ENCODE peak calls at places on chromosomes 5 and 9, in five cellular contexts. E, D, B, R and H are unnamed samples.

GRCh38 chr5:134432174-134432573 is 20.5 kb upstream of the CDKN2AIPNL start:
- DNase-seq in D (no peak), E (no peak), B (no peak), R (no peak), H (no peak)

GRCh38 chr9:98642661-98643312 is 65.9 kb downstream of the GABBR2 start:
- DNase-seq in E (no peak), B (no peak), D (no peak), R (peak; percentile 74), H (peak; percentile 32)

GRCh38 chr5:94870496-94871214 is 252.2 kb downstream of the SLF1 start:
- DNase-seq in R (no peak), E (no peak), B (peak; percentile 6), D (no peak), H (no peak)

GRCh38 chr5:77426670-77427069 is 65.4 kb downstream of the WDR41 start:
- DNase-seq in E (no peak), R (no peak), B (peak; percentile 27), D (no peak), H (no peak)

GRCh38 chr5:12316812-12317211 is 412.6 kb upstream of the CTNND2 start:
- DNase-seq in R (no peak), E (no peak), D (no peak), B (no peak), H (no peak)

GRCh38 chr5:33409435-33410146 is 31.2 kb upstream of the TARS1 start:
- DNase-seq in E (no peak), R (no peak), B (peak; percentile 7), D (no peak), H (no peak)

GRCh38 chr9:130268521-130269131 is 3.1 kb downstream of the HMCN2 start:
- DNase-seq in R (no peak), D (no peak), E (no peak), B (no peak), H (no peak)

GRCh38 chr9:136342191-136343120 is 15.1 kb downstream of the GPSM1 start:
- DNase-seq in E (no peak), R (peak; percentile 100), D (peak; percentile 23), B (no peak), H (peak; percentile 89)

GRCh38 chr5:57298985-57299491 is 125.2 kb downstream of the GPBP1 start:
- DNase-seq in E (peak; percentile 42), B (peak; percentile 46), D (peak; percentile 32), R (no peak), H (peak; percentile 57)

GRCh38 chr5:134543820-134544692 is 18.6 kb downstream of the JADE2 start:
- DNase-seq in D (no peak), E (no peak), R (no peak), B (no peak), H (no peak)

GRCh38 chr5:143345671-143346440 is 57.6 kb downstream of the NR3C1 start:
- DNase-seq in E (no peak), R (no peak), D (no peak), B (no peak), H (no peak)

GRCh38 chr5:91212336-91213092 is 170.6 kb downstream of the ARRDC3 start:
- DNase-seq in D (no peak), B (no peak), R (no peak), E (no peak), H (no peak)

GRCh38 chr5:19608434-19608833 is 379.6 kb downstream of the CDH18 start:
- DNase-seq in R (no peak), E (no peak), B (no peak), D (no peak), H (no peak)

GRCh38 chr5:43409809-43410271 is 2.4 kb downstream of the CCL28 start:
- DNase-seq in R (no peak), E (no peak), D (no peak), B (no peak), H (no peak)

GRCh38 chr9:87008667-87009066 is 61.4 kb upstream of the GAS1 start:
- DNase-seq in B (no peak), R (no peak), E (no peak), D (no peak), H (no peak)

GRCh38 chr9:34176089-34176488 is 2.8 kb upstream of the UBAP1 start:
- DNase-seq in E (no peak), B (no peak), R (no peak), D (no peak), H (no peak)

GRCh38 chr9:71748280-71748743 is 20.0 kb downstream of the CEMIP2 start:
- DNase-seq in D (no peak), E (no peak), R (no peak), B (no peak), H (no peak)

GRCh38 chr5:68436686-68437520 is 221.3 kb downstream of the PIK3R1 start:
- DNase-seq in B (no peak), E (no peak), D (no peak), R (no peak), H (no peak)

GRCh38 chr9:118271936-118272335 is 567.7 kb downstream of the TLR4 start:
- DNase-seq in R (no peak), E (no peak), B (no peak), D (no peak), H (no peak)

GRCh38 chr5:80915716-80916115 is 44.4 kb upstream of the RASGRF2 start:
- DNase-seq in D (no peak), R (no peak), B (no peak), E (no peak), H (no peak)

GRCh38 chr9:95307538-95307937 is 10.0 kb downstream of the FANCC start:
- DNase-seq in B (no peak), E (no peak), D (no peak), R (no peak), H (no peak)

GRCh38 chr9:131723632-131724031 is 16.2 kb downstream of the RAPGEF1 start:
- DNase-seq in R (no peak), D (no peak), E (no peak), B (no peak), H (no peak)

GRCh38 chr9:129886226-129887174 is 51.2 kb downstream of the USP20 start:
- DNase-seq in R (no peak), E (no peak), D (peak; percentile 37), B (no peak), H (no peak)

GRCh38 chr5:103041071-103041676 is 78.8 kb downstream of the GIN1 start:
- DNase-seq in R (no peak), E (no peak), D (no peak), B (peak; percentile 20), H (no peak)

GRCh38 chr5:141880961-141881801 is 3.0 kb upstream of the PCDH1 start:
- DNase-seq in D (peak; percentile 40), E (no peak), R (peak; percentile 43), B (no peak), H (no peak)

GRCh38 chr9:13646500-13646899 is 367.0 kb upstream of the MPDZ start:
- DNase-seq in D (no peak), E (no peak), B (no peak), R (no peak), H (no peak)

GRCh38 chr5:125125031-125125823 is 378.8 kb upstream of the ZNF608 start:
- DNase-seq in B (no peak), D (no peak), R (no peak), E (no peak), H (no peak)

DNA sequence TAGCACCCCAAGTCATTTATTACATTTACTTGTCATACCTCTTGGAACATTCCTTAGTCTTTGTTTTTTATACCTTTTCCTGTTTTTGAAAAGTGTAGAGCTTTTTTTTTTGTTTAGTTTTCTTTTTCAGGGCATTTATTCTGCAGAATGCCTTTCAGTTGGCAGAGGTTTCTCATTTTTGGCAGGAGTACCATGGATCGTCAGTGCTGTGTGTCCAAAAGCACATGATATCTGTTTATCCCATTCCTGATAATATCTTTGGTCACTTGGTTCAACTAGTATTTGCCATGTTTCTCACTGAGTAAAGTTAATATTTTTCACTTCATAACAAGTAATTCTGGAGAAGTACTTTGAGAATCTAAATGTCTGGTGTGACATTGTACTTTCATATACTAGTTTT is 10.7 kb downstream of the OGN start:
- DNase-seq in R (no peak), E (no peak), D (no peak), B (no peak), H (no peak)
- TF ChIP-seq SUZ12 in R (no peak), E (no peak), D (no peak), B (no peak), H (no peak)

GRCh38 chr5:55108651-55109050 is 6.2 kb downstream of the GZMA start:
- DNase-seq in B (no peak), R (no peak), D (no peak), E (no peak), H (no peak)
- TF ChIP-seq SUZ12 in B (no peak), R (no peak), D (no peak), E (no peak), H (no peak)

DNA sequence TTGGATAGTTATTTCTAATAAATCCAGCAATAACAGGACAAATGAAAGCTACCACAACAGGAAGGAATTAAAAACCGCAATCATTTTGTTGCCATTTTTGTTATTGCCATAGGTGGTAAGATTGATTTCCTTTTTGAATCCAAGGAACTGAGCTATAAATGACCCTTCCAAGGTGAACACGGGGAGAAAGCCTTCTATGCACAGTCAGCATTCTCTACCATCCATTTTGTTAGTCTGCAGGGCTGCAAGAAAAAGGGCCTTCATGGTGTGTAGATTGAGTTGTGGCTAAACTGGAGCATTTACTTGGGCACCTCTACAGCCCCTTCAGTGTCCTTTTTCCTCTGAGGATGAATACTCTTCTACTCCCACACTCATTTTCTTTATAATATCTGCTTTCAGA is 18.6 kb upstream of the REEP5 start:
- DNase-seq in D (no peak), B (no peak), R (no peak), E (no peak), H (no peak)
- TF ChIP-seq SUZ12 in D (no peak), B (no peak), R (no peak), E (no peak), H (no peak)

GRCh38 chr5:92662741-92663140 is 918.3 kb downstream of the NR2F1-AS1 start:
- DNase-seq in R (no peak), E (no peak), D (no peak), B (no peak), H (no peak)
- TF ChIP-seq SUZ12 in R (no peak), E (no peak), D (no peak), B (no peak), H (no peak)

GRCh38 chr9:126587187-126588185 is 26.2 kb upstream of the LMX1B start:
- DNase-seq in R (no peak), B (peak; percentile 68), D (no peak), E (peak; percentile 39), H (no peak)
- TF ChIP-seq SUZ12 in R (no peak), B (no peak), D (no peak), E (no peak), H (no peak)

GRCh38 chr9:18980124-18980660 is 52.8 kb downstream of the SAXO1 start:
- DNase-seq in E (no peak), B (no peak), R (no peak), D (no peak), H (no peak)
- TF ChIP-seq SUZ12 in E (no peak), B (no peak), R (no peak), D (no peak), H (no peak)

GRCh38 chr9:35688558-35689350 is 971 bp downstream of the TPM2 start:
- DNase-seq in R (no peak), B (peak; percentile 39), D (no peak), E (no peak), H (no peak)
- TF ChIP-seq SUZ12 in R (no peak), B (no peak), D (no peak), E (no peak), H (no peak)

GRCh38 chr9:16145196-16145950 is 592.5 kb downstream of the CCDC171 start:
- DNase-seq in D (no peak), E (no peak), R (no peak), B (no peak), H (no peak)
- TF ChIP-seq SUZ12 in D (no peak), E (no peak), R (no peak), B (no peak), H (no peak)